ENCODE peak calls at places on chromosomes 3 and 15, in eight cellular contexts. U is LoVo, T is B cell, O is frontal cortex, I is HEK293T, W is RCC 7860, C is germinal center, P is HFFc6. E is an unnamed sample.

GRCh38 chr15:98143116-98143515 is 182.6 kb downstream of the ARRDC4 start:
- DNase-seq in U (peak), T (no peak), O (no peak), I (no peak), W (no peak), C (no peak), P (no peak), E (no peak)

GRCh38 chr3:49260711-49261357 is 16.2 kb downstream of the C3orf62 start:
- DNase-seq in U (no peak), T (no peak), O (no peak), I (no peak), W (no peak), C (no peak), P (no peak), E (no peak)

GRCh38 chr15:65409284-65409631 is 13.5 kb downstream of the IGDCC4 start:
- DNase-seq in U (no peak), T (no peak), O (no peak), I (no peak), W (peak), C (peak), P (peak), E (peak)

GRCh38 chr3:114449271-114450007 is 155.6 kb downstream of the TIGIT start:
- DNase-seq in U (no peak), T (no peak), O (no peak), I (no peak), W (no peak), C (no peak), P (no peak), E (no peak)

GRCh38 chr3:190089711-190090110 is 31.0 kb downstream of the P3H2 start:
- DNase-seq in U (no peak), T (no peak), O (no peak), I (no peak), W (peak), C (no peak), P (no peak), E (no peak)

GRCh38 chr15:48759921-48760320 is 50.9 kb downstream of the CEP152 start:
- DNase-seq in U (peak), T (no peak), O (no peak), I (no peak), W (no peak), C (no peak), P (no peak), E (no peak)

GRCh38 chr3:197564097-197564843 is 8.5 kb upstream of the BDH1 start:
- DNase-seq in U (no peak), T (no peak), O (no peak), I (no peak), W (no peak), C (no peak), P (no peak), E (no peak)

GRCh38 chr15:98000249-98001203 is 40.0 kb downstream of the ARRDC4 start:
- DNase-seq in U (peak), T (no peak), O (no peak), I (no peak), W (peak), C (no peak), P (peak), E (no peak)

GRCh38 chr3:130850044-130850797 is 43.7 kb upstream of the ATP2C1 start:
- DNase-seq in U (no peak), T (no peak), O (no peak), I (peak), W (peak), C (no peak), P (no peak), E (no peak)

GRCh38 chr3:46646700-46647099 is 34.4 kb downstream of the FAM240A start:
- DNase-seq in U (no peak), T (no peak), O (no peak), I (no peak), W (no peak), C (no peak), P (peak), E (peak)

GRCh38 chr15:73959012-73959581 is 32.8 kb downstream of the LOXL1 start:
- DNase-seq in U (no peak), T (peak), O (no peak), I (no peak), W (peak), C (no peak), P (no peak), E (no peak)

GRCh38 chr3:47613723-47614122 is 35.1 kb upstream of the CSPG5 start:
- DNase-seq in U (no peak), T (no peak), O (no peak), I (no peak), W (no peak), C (no peak), P (no peak), E (no peak)

GRCh38 chr3:183825380-183826161 is at the start of gene MAP6D1:
- DNase-seq in U (peak), T (peak), O (peak), I (peak), W (no peak), C (peak), P (peak), E (no peak)

GRCh38 chr15:45637552-45638033 is 2.8 kb downstream of the SQOR start:
- DNase-seq in U (peak), T (peak), O (no peak), I (no peak), W (peak), C (peak), P (peak), E (peak)

GRCh38 chr3:14234197-14235002 is 55.8 kb downstream of the LSM3 start:
- DNase-seq in U (peak), T (no peak), O (no peak), I (no peak), W (no peak), C (no peak), P (no peak), E (no peak)

GRCh38 chr3:99817437-99818240 is at the start of gene CMSS1:
- DNase-seq in U (peak), T (peak), O (peak), I (peak), W (peak), C (peak), P (peak), E (peak)

GRCh38 chr3:105746226-105746996 is 122.4 kb downstream of the CBLB start:
- DNase-seq in U (no peak), T (no peak), O (no peak), I (no peak), W (peak), C (no peak), P (no peak), E (no peak)

GRCh38 chr15:84702961-84703482 is 12.9 kb downstream of the SEC11A start:
- DNase-seq in U (no peak), T (no peak), O (no peak), I (no peak), W (no peak), C (no peak), P (peak), E (no peak)

GRCh38 chr3:57069471-57070010 is 9.1 kb downstream of the SPATA12 start:
- DNase-seq in U (no peak), T (no peak), O (no peak), I (no peak), W (no peak), C (no peak), P (no peak), E (no peak)